ENCODE peak calls at places on chromosomes 16 and 17, in seven cellular contexts. V is HCT116, H is K562, G is hepatocyte, J is IMR-90, P is OCI-LY7, I is fibroblast of lung. W is an unnamed sample.

GRCh38 chr16:24073321-24073720 is 182.8 kb upstream of the CACNG3 start:
- DNase-seq in V (no peak), H (no peak), G (no peak), J (no peak), P (no peak), I (no peak), W (no peak)

GRCh38 chr16:13803974-13804373 is 116.0 kb upstream of the ERCC4 start:
- DNase-seq in V (no peak), H (no peak), G (no peak), J (no peak), P (no peak), I (no peak), W (no peak)

GRCh38 chr16:50602531-50603205 is 54.5 kb downstream of the NKD1 start:
- DNase-seq in V (no peak), H (no peak), G (no peak), J (no peak), P (no peak), I (no peak), W (peak)

GRCh38 chr16:59848314-59848713 is 1114.2 kb upstream of the GOT2 start:
- DNase-seq in V (no peak), H (no peak), G (peak), J (no peak), P (no peak), I (peak), W (no peak)

GRCh38 chr17:10725262-10725661 is 4.6 kb downstream of the TMEM220 start:
- DNase-seq in V (no peak), H (no peak), G (no peak), J (no peak), P (no peak), I (no peak), W (no peak)

GRCh38 chr17:16135461-16135860 is 79.9 kb downstream of the NCOR1 start:
- DNase-seq in V (no peak), H (no peak), G (no peak), J (peak), P (no peak), I (peak), W (no peak)

GRCh38 chr17:2057130-2057713 is 2.3 kb downstream of the HIC1 start:
- DNase-seq in V (no peak), H (no peak), G (no peak), J (no peak), P (no peak), I (no peak), W (no peak)

GRCh38 chr17:48546924-48547838 is 2.3 kb upstream of the HOXB2 start:
- DNase-seq in V (no peak), H (peak), G (peak), J (peak), P (no peak), I (peak), W (peak)

GRCh38 chr17:56723471-56723870 is 110.2 kb downstream of the C17orf67 start:
- DNase-seq in V (no peak), H (no peak), G (no peak), J (no peak), P (no peak), I (no peak), W (no peak)

GRCh38 chr16:49366669-49367068 is 6.9 kb upstream of the C16orf78 start:
- DNase-seq in V (no peak), H (no peak), G (no peak), J (no peak), P (peak), I (no peak), W (no peak)

GRCh38 chr17:8991514-8992285 is 26.2 kb upstream of the PIK3R5 start:
- DNase-seq in V (peak), H (peak), G (peak), J (peak), P (peak), I (peak), W (peak)

GRCh38 chr16:3592559-3592958 is 15.4 kb upstream of the NLRC3 start:
- DNase-seq in V (no peak), H (no peak), G (no peak), J (no peak), P (no peak), I (no peak), W (no peak)

GRCh38 chr17:75344664-75345063 is 55.4 kb upstream of the SLC25A19 start:
- DNase-seq in V (no peak), H (no peak), G (no peak), J (peak), P (peak), I (peak), W (no peak)

GRCh38 chr17:79981090-79981489 is 54.6 kb downstream of the TBC1D16 start:
- DNase-seq in V (no peak), H (no peak), G (no peak), J (no peak), P (no peak), I (no peak), W (no peak)
- H3K4me3 ChIP-seq in V (no peak), H (no peak), G (no peak), J (no peak), P (no peak), I (no peak), W (no peak)

GRCh38 chr16:29009838-29010166 is 24.9 kb downstream of the LAT start:
- DNase-seq in V (no peak), H (no peak), G (no peak), J (no peak), P (no peak), I (no peak), W (no peak)

GRCh38 chr16:29014561-29015029 is 29.7 kb downstream of the LAT start:
- DNase-seq in V (no peak), H (no peak), G (no peak), J (no peak), P (no peak), I (no peak), W (no peak)

GRCh38 chr16:29011112-29011511 is 26.3 kb downstream of the LAT start:
- DNase-seq in V (no peak), H (no peak), G (no peak), J (no peak), P (no peak), I (no peak), W (no peak)

GRCh38 chr16:29011851-29012250 is 27.0 kb downstream of the LAT start:
- DNase-seq in V (no peak), H (no peak), G (no peak), J (no peak), P (no peak), I (no peak), W (no peak)

DNA sequence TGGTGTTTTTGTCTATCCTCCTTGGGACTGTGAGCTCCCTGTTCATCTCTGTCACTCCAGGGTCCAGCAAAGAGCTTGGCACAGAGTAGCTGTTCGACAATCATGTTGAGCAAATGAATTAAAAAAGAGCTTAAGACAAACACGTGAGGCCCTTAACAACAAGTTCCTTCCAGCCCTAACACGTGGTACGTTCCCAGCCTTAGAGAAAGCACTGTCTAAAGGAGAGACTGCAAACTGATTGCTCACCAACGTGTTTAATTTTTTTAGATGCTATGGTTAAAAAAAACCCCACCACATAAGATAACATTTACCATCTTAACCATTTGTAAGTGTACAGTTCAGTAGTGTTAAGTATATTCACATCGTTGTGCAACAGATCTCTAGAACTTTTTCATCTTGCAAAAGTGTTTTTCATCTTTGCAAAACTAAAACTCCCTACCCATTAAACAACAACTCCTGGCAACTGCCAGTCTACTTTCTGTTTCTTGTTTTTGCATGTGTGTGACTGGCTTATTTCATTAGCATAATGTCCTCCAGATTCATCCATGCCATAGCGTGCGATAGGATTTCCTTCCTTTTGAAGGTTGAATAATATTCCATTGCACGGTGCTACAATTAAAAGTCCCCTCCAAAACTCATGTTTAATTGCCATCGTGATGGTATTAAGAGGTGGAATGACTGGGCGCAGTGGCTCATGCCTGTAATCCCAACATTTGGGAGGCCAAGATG is 28.2 kb downstream of the LAT start:
- DNase-seq in V (no peak), H (no peak), G (no peak), J (peak), P (no peak), I (no peak), W (no peak)
- H2AFZ ChIP-seq in V (no peak), H (peak), G (no peak), J (no peak), P (no peak), I (no peak), W (no peak)

GRCh38 chr17:47277921-47278320 is 24.3 kb downstream of the ITGB3 start:
- DNase-seq in V (no peak), H (no peak), G (no peak), J (peak), P (no peak), I (no peak), W (no peak)
- H3K27ac ChIP-seq in V (no peak), H (no peak), G (peak), J (peak), P (no peak), I (peak), W (no peak)

DNA sequence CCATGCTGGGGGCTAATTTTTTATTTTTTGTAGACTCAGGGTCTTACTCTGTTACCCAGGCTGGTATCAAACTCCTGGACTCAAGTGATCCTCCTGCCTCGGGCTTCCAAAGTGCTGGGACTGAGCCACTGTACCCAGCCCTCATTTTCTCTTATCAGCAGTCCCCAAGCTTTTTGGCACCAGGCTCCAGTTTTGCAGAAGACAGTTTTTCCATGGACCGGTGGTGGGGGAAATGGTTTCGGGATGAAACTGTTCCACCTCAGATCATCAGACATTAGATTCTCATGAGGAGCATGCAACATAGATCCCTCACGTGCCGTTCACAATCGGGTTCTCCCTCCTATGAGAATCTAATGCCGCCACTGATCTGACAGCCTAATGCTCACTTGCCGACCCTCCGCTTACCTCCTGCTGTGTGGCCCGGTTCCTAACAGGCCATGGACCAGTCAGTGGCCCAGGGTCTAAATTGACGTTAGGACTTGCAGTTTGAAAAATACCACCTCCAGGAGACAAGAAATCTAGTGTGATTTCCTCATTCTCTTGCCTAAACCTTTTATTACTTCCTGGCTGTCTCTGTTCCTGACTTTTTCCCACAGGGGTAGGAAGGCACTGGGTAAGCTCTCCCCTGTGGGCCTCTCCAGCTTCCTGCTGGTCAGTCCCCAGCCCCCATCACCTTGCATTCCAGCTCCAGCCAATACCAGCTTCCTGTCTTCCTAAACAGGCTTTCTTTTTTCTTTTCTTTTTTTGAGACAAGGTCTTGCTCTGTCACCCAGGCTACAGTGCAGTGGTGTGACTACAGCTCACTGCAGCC is 9.3 kb upstream of the CNP start:
- DNase-seq in V (no peak), H (no peak), G (no peak), J (peak), P (no peak), I (no peak), W (no peak)
- H3K4me3 ChIP-seq in V (no peak), H (no peak), G (no peak), J (no peak), P (no peak), I (no peak), W (no peak)

DNA sequence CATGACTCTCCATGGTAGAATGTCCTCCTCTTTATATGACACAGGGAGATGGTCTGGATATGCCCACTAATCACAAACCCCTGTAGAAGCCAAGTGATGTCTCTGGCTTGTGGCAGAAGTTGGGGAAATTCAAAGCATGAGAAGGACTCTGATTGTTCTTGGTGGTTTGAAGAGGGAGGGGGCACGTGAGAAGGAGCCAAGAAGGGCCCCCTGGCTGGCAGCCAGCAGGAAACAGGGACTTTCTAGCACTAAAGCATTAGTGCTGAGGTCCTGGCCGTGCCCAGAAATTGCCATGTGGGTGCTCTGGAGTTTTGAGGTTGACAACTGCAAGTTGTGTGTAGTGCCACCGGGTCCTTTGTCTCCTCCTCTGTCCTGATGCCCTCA is 199.9 kb downstream of the LGALS9B start:
- DNase-seq in V (no peak), H (no peak), G (no peak), J (no peak), P (no peak), I (peak), W (no peak)
- H2AFZ ChIP-seq in V (no peak), H (no peak), G (no peak), J (peak), P (no peak), I (no peak), W (no peak)

GRCh38 chr16:75095637-75096036 is 20.9 kb downstream of the LDHD start:
- DNase-seq in V (no peak), H (no peak), G (no peak), J (no peak), P (no peak), I (no peak), W (no peak)
- H3K27ac ChIP-seq in V (no peak), H (no peak), G (no peak), J (no peak), P (no peak), I (no peak), W (no peak)

GRCh38 chr17:73135774-73136173 is 29.0 kb upstream of the SSTR2 start:
- DNase-seq in V (no peak), H (no peak), G (no peak), J (no peak), P (no peak), I (no peak), W (no peak)

GRCh38 chr17:73126716-73127473 is 34.4 kb upstream of the SLC39A11 start:
- DNase-seq in V (no peak), H (no peak), G (no peak), J (peak), P (no peak), I (peak), W (no peak)

GRCh38 chr17:73133911-73134649 is 30.7 kb upstream of the SSTR2 start:
- DNase-seq in V (peak), H (no peak), G (no peak), J (no peak), P (peak), I (no peak), W (no peak)

GRCh38 chr17:73137376-73137775 is 27.4 kb upstream of the SSTR2 start:
- DNase-seq in V (no peak), H (no peak), G (no peak), J (no peak), P (no peak), I (no peak), W (no peak)

GRCh38 chr17:73131993-73132595 is 32.7 kb upstream of the SSTR2 start:
- DNase-seq in V (no peak), H (no peak), G (no peak), J (no peak), P (peak), I (no peak), W (no peak)
- H3K4me3 ChIP-seq in V (no peak), H (no peak), G (no peak), J (no peak), P (no peak), I (no peak), W (no peak)

W was measured in mammary epithelial cell.